ENCODE peak calls at places on chromosomes 3 and 15, in four cellular contexts. One of them, this sample, is unnamed.

GRCh38 chr3:182527745-182528144 is 265.6 kb upstream of the ATP11B start:
- DNase-seq in cardiac muscle cell: no peak
- DNase-seq in B cell: no peak
- DNase-seq in MCF 10A: no peak
- DNase-seq in this sample: no peak

GRCh38 chr3:162970292-162970691 is 1473.7 kb downstream of the OTOL1 start:
- DNase-seq in cardiac muscle cell: no peak
- DNase-seq in MCF 10A: no peak
- DNase-seq in B cell: no peak
- DNase-seq in this sample: no peak

GRCh38 chr15:41772720-41773331 is 1.5 kb upstream of the MAPKBP1 start:
- DNase-seq in cardiac muscle cell: peak
- DNase-seq in MCF 10A: peak
- DNase-seq in B cell: peak
- DNase-seq in this sample: peak

GRCh38 chr3:46892285-46893145 is 15.0 kb downstream of the PTH1R start:
- DNase-seq in B cell: no peak
- DNase-seq in cardiac muscle cell: peak
- DNase-seq in MCF 10A: peak
- DNase-seq in this sample: no peak

GRCh38 chr15:66886241-66886675 is 179.1 kb upstream of the SMAD3 start:
- DNase-seq in MCF 10A: no peak
- DNase-seq in B cell: no peak
- DNase-seq in cardiac muscle cell: no peak
- DNase-seq in this sample: no peak

GRCh38 chr15:43792761-43793493 is 807 bp downstream of the SERF2 start:
- DNase-seq in B cell: no peak
- DNase-seq in MCF 10A: peak
- DNase-seq in cardiac muscle cell: peak
- DNase-seq in this sample: no peak

GRCh38 chr3:34248352-34248751 is 449.9 kb downstream of the PDCD6IP start:
- DNase-seq in MCF 10A: no peak
- DNase-seq in B cell: peak
- DNase-seq in cardiac muscle cell: no peak
- DNase-seq in this sample: peak

GRCh38 chr3:27022096-27022761 is 347.0 kb downstream of the NEK10 start:
- DNase-seq in cardiac muscle cell: no peak
- DNase-seq in B cell: no peak
- DNase-seq in MCF 10A: no peak
- DNase-seq in this sample: no peak

GRCh38 chr15:37586976-37587375 is 347.5 kb upstream of the TMCO5A start:
- DNase-seq in B cell: no peak
- DNase-seq in cardiac muscle cell: peak
- DNase-seq in MCF 10A: peak
- DNase-seq in this sample: no peak

GRCh38 chr3:40901298-40901697 is 298.0 kb upstream of the CTNNB1 start:
- DNase-seq in MCF 10A: no peak
- DNase-seq in B cell: no peak
- DNase-seq in cardiac muscle cell: no peak
- DNase-seq in this sample: no peak

GRCh38 chr15:28190391-28191174 is 91.5 kb upstream of the OCA2 start:
- DNase-seq in B cell: no peak
- DNase-seq in MCF 10A: no peak
- DNase-seq in cardiac muscle cell: no peak
- DNase-seq in this sample: no peak

GRCh38 chr15:28192772-28193171 is 93.7 kb upstream of the OCA2 start:
- DNase-seq in MCF 10A: no peak
- DNase-seq in B cell: no peak
- DNase-seq in cardiac muscle cell: no peak
- DNase-seq in this sample: no peak

GRCh38 chr15:28191832-28192231 is 92.7 kb upstream of the OCA2 start:
- DNase-seq in B cell: no peak
- DNase-seq in MCF 10A: no peak
- DNase-seq in cardiac muscle cell: peak
- DNase-seq in this sample: no peak
- TF ChIP-seq CTCF in B cell: no peak
- TF ChIP-seq CTCF in MCF 10A: no peak
- TF ChIP-seq CTCF in cardiac muscle cell: peak
- TF ChIP-seq CTCF in this sample: no peak

GRCh38 chr3:152941825-152942224 is 106.9 kb downstream of the P2RY1 start:
- DNase-seq in MCF 10A: no peak
- DNase-seq in B cell: no peak
- DNase-seq in cardiac muscle cell: no peak
- DNase-seq in this sample: no peak

GRCh38 chr3:152938974-152939636 is 104.2 kb downstream of the P2RY1 start:
- DNase-seq in B cell: no peak
- DNase-seq in cardiac muscle cell: no peak
- DNase-seq in MCF 10A: no peak
- DNase-seq in this sample: no peak

GRCh38 chr3:152942366-152942765 is 107.4 kb downstream of the P2RY1 start:
- DNase-seq in B cell: no peak
- DNase-seq in MCF 10A: peak
- DNase-seq in cardiac muscle cell: no peak
- DNase-seq in this sample: no peak

GRCh38 chr3:152937234-152937633 is 102.3 kb downstream of the P2RY1 start:
- DNase-seq in B cell: no peak
- DNase-seq in MCF 10A: no peak
- DNase-seq in cardiac muscle cell: peak
- DNase-seq in this sample: no peak
- TF ChIP-seq CTCF in B cell: no peak
- TF ChIP-seq CTCF in MCF 10A: no peak
- TF ChIP-seq CTCF in cardiac muscle cell: peak
- TF ChIP-seq CTCF in this sample: peak

DNA sequence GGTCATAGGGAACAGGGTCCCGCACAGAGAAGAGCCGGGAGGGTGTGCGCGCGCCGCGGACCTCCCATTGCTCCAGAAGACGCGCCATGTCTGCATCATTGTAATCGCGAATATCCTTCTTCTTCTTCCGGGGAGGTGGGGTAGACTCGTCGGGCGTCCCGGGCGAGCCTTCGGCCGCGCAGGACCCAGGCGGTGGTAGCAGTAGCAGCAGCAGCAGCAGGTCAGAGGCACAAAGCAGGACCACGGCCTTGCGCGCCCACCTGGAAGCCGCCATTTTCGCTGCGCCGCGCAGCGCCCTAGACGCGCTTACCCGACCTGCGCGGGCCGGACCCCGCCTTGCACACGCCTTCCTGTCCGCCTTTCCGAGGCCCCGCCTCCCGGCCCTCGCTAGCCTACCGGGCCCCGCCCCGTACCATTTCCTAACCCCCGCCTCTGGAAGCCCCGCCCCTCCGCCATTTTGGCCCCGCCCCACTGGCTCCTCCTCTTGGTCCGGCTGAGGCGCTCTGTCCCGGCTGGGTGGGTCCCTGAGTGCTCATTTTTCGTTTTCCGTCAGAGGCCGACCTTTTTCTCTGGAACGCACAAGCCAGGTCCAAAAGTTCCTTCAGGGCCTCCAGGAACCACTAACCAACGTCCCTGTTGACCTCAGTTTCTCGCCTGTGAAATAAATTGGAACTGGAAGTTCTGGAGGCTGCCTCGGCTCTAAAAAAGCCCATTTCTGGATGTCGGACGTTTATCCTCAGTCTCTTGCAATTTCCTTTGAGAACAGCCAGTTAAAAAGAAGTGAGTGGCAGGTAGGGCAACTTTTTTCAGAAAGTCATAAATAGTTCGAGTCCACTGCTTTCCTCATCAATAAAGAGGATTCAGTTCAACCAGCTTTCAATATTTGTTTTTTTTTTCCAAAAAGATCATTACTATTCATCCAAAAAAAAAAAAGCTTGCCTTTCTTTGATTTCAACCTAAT is at the start of gene MESD:
- DNase-seq in B cell: peak
- DNase-seq in MCF 10A: peak
- DNase-seq in cardiac muscle cell: peak
- DNase-seq in this sample: peak
- TF ChIP-seq CTCF in B cell: no peak
- TF ChIP-seq CTCF in MCF 10A: no peak
- TF ChIP-seq CTCF in cardiac muscle cell: no peak
- TF ChIP-seq CTCF in this sample: no peak

GRCh38 chr3:189389346-189389745 is 217.6 kb downstream of the TPRG1 start:
- DNase-seq in MCF 10A: peak
- DNase-seq in B cell: no peak
- DNase-seq in cardiac muscle cell: peak
- DNase-seq in this sample: no peak

GRCh38 chr3:189386739-189387138 is 215.0 kb downstream of the TPRG1 start:
- DNase-seq in B cell: no peak
- DNase-seq in MCF 10A: no peak
- DNase-seq in cardiac muscle cell: no peak
- DNase-seq in this sample: no peak

DNA sequence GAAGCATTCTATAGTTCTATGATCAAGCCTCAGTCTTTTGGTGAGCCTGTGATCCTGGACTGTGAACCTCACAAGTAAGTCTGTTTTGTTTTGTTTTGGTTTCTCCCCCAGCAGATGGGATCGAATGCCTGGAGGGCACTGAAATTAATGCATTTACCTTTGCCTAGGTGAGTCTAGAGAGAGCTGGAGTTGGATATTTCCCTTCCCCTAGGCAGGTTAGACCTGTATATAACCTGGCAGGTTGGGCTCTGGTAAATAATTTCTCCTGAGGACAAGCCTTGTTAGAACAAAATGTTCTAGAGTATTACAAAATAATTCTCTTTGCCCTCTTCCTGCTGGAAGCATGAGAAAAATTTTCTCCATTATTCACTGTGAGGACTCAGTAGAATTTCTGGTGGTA is 211.9 kb downstream of the TPRG1 start:
- DNase-seq in B cell: no peak
- DNase-seq in cardiac muscle cell: no peak
- DNase-seq in MCF 10A: peak
- DNase-seq in this sample: no peak
- TF ChIP-seq CTCF in B cell: no peak
- TF ChIP-seq CTCF in cardiac muscle cell: no peak
- TF ChIP-seq CTCF in MCF 10A: no peak
- TF ChIP-seq CTCF in this sample: no peak

DNA sequence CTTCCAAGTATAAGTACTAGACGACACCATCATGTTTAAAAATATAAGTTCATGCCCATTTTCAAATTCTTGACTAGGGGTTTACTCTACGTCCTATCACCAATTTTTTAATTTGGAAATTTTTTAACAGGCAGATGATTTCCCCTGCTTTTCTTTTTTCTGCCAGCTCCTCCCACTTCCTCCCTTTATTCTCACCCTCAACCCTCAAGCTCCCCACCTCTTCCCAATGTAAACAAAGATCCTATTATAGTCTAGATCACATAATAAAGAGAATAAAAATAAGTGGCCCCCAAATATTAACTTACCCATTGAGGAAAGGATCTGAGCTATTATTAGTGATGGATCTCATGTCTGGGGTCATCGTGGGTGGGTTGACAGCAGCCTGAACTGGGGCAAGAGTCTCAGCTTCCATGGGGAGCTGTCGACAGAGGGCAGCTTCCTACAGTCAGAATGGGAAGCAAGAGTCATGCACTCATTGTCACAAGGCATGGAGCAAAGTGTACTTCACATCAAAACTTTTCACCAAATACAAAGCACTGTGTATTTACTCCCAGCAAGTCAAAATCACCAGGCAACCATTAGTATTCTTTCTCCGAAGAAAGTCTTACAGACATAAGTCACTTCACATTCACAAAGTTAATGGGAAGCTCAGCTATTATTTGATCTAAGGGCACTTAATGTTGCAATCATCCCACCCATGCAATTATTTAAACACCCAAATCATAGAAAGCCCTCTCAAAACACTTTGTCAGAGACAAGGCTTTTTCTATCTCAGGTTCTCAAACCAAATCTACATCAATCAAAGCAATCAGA is 53.2 kb downstream of the TM4SF4 start:
- DNase-seq in B cell: no peak
- DNase-seq in MCF 10A: no peak
- DNase-seq in cardiac muscle cell: peak
- DNase-seq in this sample: no peak
- TF ChIP-seq CTCF in B cell: no peak
- TF ChIP-seq CTCF in MCF 10A: no peak
- TF ChIP-seq CTCF in cardiac muscle cell: peak
- TF ChIP-seq CTCF in this sample: no peak

GRCh38 chr15:26628879-26629529 is 143.9 kb downstream of the GABRB3 start:
- DNase-seq in MCF 10A: no peak
- DNase-seq in B cell: peak
- DNase-seq in cardiac muscle cell: peak
- DNase-seq in this sample: no peak
- TF ChIP-seq CTCF in MCF 10A: no peak
- TF ChIP-seq CTCF in B cell: no peak
- TF ChIP-seq CTCF in cardiac muscle cell: no peak
- TF ChIP-seq CTCF in this sample: no peak

GRCh38 chr3:38586546-38587520 is 62.7 kb downstream of the SCN5A start:
- DNase-seq in B cell: no peak
- DNase-seq in MCF 10A: no peak
- DNase-seq in cardiac muscle cell: no peak
- DNase-seq in this sample: no peak

GRCh38 chr3:38587548-38588131 is 61.8 kb downstream of the SCN5A start:
- DNase-seq in MCF 10A: no peak
- DNase-seq in B cell: no peak
- DNase-seq in cardiac muscle cell: no peak
- DNase-seq in this sample: no peak

GRCh38 chr3:38588995-38589937 is 60.2 kb downstream of the SCN5A start:
- DNase-seq in MCF 10A: no peak
- DNase-seq in B cell: no peak
- DNase-seq in cardiac muscle cell: no peak
- DNase-seq in this sample: no peak

GRCh38 chr3:38590521-38590920 is 59.0 kb downstream of the SCN5A start:
- DNase-seq in cardiac muscle cell: no peak
- DNase-seq in B cell: no peak
- DNase-seq in MCF 10A: no peak
- DNase-seq in this sample: no peak

GRCh38 chr3:38588276-38588971 is 61.1 kb downstream of the SCN5A start:
- DNase-seq in MCF 10A: no peak
- DNase-seq in cardiac muscle cell: no peak
- DNase-seq in B cell: no peak
- DNase-seq in this sample: no peak
- TF ChIP-seq CTCF in MCF 10A: no peak
- TF ChIP-seq CTCF in cardiac muscle cell: no peak
- TF ChIP-seq CTCF in B cell: no peak
- TF ChIP-seq CTCF in this sample: no peak

GRCh38 chr15:35486296-35486695 is 59.7 kb downstream of the DPH6 start:
- DNase-seq in cardiac muscle cell: no peak
- DNase-seq in B cell: no peak
- DNase-seq in MCF 10A: no peak
- DNase-seq in this sample: no peak

GRCh38 chr15:35487417-35487816 is 58.5 kb downstream of the DPH6 start:
- DNase-seq in B cell: no peak
- DNase-seq in MCF 10A: no peak
- DNase-seq in cardiac muscle cell: no peak
- DNase-seq in this sample: no peak

GRCh38 chr15:35481992-35482391 is 64.0 kb downstream of the DPH6 start:
- DNase-seq in MCF 10A: peak
- DNase-seq in B cell: no peak
- DNase-seq in cardiac muscle cell: peak
- DNase-seq in this sample: no peak

GRCh38 chr15:35485411-35485810 is 60.6 kb downstream of the DPH6 start:
- DNase-seq in cardiac muscle cell: no peak
- DNase-seq in B cell: no peak
- DNase-seq in MCF 10A: no peak
- DNase-seq in this sample: no peak

GRCh38 chr15:35484231-35484945 is 61.6 kb downstream of the DPH6 start:
- DNase-seq in MCF 10A: no peak
- DNase-seq in B cell: no peak
- DNase-seq in cardiac muscle cell: peak
- DNase-seq in this sample: no peak
- TF ChIP-seq CTCF in MCF 10A: no peak
- TF ChIP-seq CTCF in B cell: no peak
- TF ChIP-seq CTCF in cardiac muscle cell: no peak
- TF ChIP-seq CTCF in this sample: no peak

This sample was measured in GM10248.